ENCODE peak calls at places on chromosomes 2 and 18, in ten cellular contexts. L is mesenchymal stem cell, I is GM06990, R is GM23248, Q is NT2/D1, C is fibroblast of lung, V is pancreas, F is spleen, K is psoas muscle, T is GM23338. A is an unnamed sample. For H3K36me3, the result is how much of the 10 kb centered on the place peaks cover.

GRCh38 chr2:173631123-173631450 is 276.4 kb downstream of the CDCA7 start:
- DNase-seq in C (peak), K (no peak), Q (no peak), F (no peak), R (peak), T (no peak), I (no peak), L (peak), V (no peak), A (no peak)

GRCh38 chr18:80130555-80130954 is 21.5 kb downstream of the ADNP2 start:
- DNase-seq in Q (no peak), R (no peak), I (no peak), F (no peak), V (no peak), T (no peak), K (no peak), L (no peak), C (no peak), A (no peak)

GRCh38 chr2:134193774-134194173 is 60.1 kb upstream of the MGAT5 start:
- DNase-seq in K (no peak), R (no peak), Q (no peak), C (peak), I (no peak), V (no peak), T (no peak), F (no peak), L (no peak), A (no peak)

GRCh38 chr2:56531668-56532420 is 348.1 kb downstream of the CCDC85A start:
- DNase-seq in T (no peak), L (peak), C (no peak), I (no peak), Q (no peak), F (no peak), V (no peak), K (no peak), R (peak), A (no peak)

GRCh38 chr2:88187038-88187676 is 17.0 kb downstream of the THNSL2 start:
- DNase-seq in T (peak), Q (peak), R (peak), C (peak), K (peak), V (peak), I (no peak), L (peak), F (no peak), A (peak)

GRCh38 chr2:104844813-104845551 is 8.9 kb upstream of the POU3F3 start:
- DNase-seq in C (no peak), Q (no peak), F (no peak), T (peak), R (no peak), K (no peak), V (no peak), I (no peak), L (no peak), A (peak)

GRCh38 chr18:55927831-55928230 is 339.8 kb upstream of the TCF4 start:
- DNase-seq in I (no peak), Q (no peak), R (peak), F (no peak), K (no peak), L (no peak), C (peak), T (no peak), V (no peak), A (no peak)

GRCh38 chr2:233053928-233054774 is 6.0 kb upstream of the INPP5D start:
- DNase-seq in C (peak), V (peak), Q (peak), T (peak), I (peak), L (peak), R (peak), F (peak), K (peak), A (peak)

GRCh38 chr2:165562235-165562634 is 92.7 kb downstream of the CSRNP3 start:
- DNase-seq in T (no peak), I (no peak), L (no peak), R (no peak), V (no peak), F (no peak), K (no peak), C (peak), Q (no peak), A (no peak)

GRCh38 chr2:123851281-123851680 is 173.8 kb upstream of the CNTNAP5 start:
- DNase-seq in R (no peak), C (no peak), I (no peak), F (no peak), L (no peak), K (no peak), T (no peak), Q (no peak), V (no peak), A (no peak)

GRCh38 chr2:38602732-38603401 is at the start of gene HNRNPLL:
- DNase-seq in C (peak), T (peak), K (peak), F (peak), Q (peak), L (peak), R (peak), I (peak), V (peak), A (peak)

GRCh38 chr18:23273443-23273966 is 138.2 kb downstream of the CABLES1 start:
- DNase-seq in L (no peak), F (no peak), K (no peak), V (no peak), R (no peak), Q (no peak), T (no peak), I (no peak), C (no peak), A (no peak)

GRCh38 chr2:126736133-126736874 is 80.3 kb downstream of the GYPC start:
- DNase-seq in L (peak), F (no peak), Q (no peak), K (no peak), I (no peak), R (no peak), T (no peak), C (peak), V (no peak), A (no peak)

GRCh38 chr2:62939735-62940491 is 110.7 kb upstream of the OTX1 start:
- DNase-seq in T (no peak), K (no peak), C (peak), I (no peak), Q (no peak), F (no peak), R (peak), L (peak), V (no peak), A (no peak)

GRCh38 chr2:76008001-76008702 is 297.4 kb upstream of the GCFC2 start:
- DNase-seq in C (no peak), R (no peak), F (no peak), T (peak), I (no peak), Q (peak), K (no peak), V (no peak), L (no peak), A (no peak)

GRCh38 chr2:173459363-173459762 is 104.7 kb downstream of the CDCA7 start:
- DNase-seq in V (no peak), T (no peak), Q (no peak), R (no peak), F (no peak), C (no peak), I (no peak), L (no peak), K (no peak), A (no peak)

GRCh38 chr2:102843759-102844443 is 82.1 kb downstream of the TMEM182 start:
- DNase-seq in T (no peak), F (no peak), V (no peak), Q (no peak), L (no peak), I (no peak), C (no peak), R (no peak), K (no peak), A (no peak)

GRCh38 chr2:196251132-196251531 is 79.8 kb upstream of the STK17B start:
- DNase-seq in F (no peak), T (no peak), L (no peak), C (no peak), Q (no peak), K (no peak), V (no peak), I (no peak), R (no peak), A (no peak)

GRCh38 chr2:32249731-32250236 is 14.9 kb downstream of the NLRC4 start:
- DNase-seq in V (peak), K (no peak), T (no peak), L (no peak), I (no peak), R (no peak), Q (no peak), C (no peak), F (no peak), A (no peak)

GRCh38 chr2:216195565-216195978 is 86.4 kb downstream of the XRCC5 start:
- DNase-seq in K (no peak), F (no peak), Q (no peak), L (peak), T (no peak), I (no peak), V (no peak), C (peak), R (peak), A (no peak)

GRCh38 chr2:238974510-238975166 is 126.8 kb downstream of the TWIST2 start:
- DNase-seq in C (peak), V (no peak), I (no peak), R (peak), Q (peak), F (no peak), K (no peak), L (peak), T (peak), A (peak)
- H3K4me3 ChIP-seq in C (no peak), V (no peak), I (no peak), R (peak), Q (no peak), F (no peak), K (no peak), L (no peak), T (no peak), A (no peak)

GRCh38 chr18:12253517-12254136 is 534 bp upstream of the CIDEA start:
- DNase-seq in I (no peak), T (peak), F (peak), V (peak), C (no peak), K (peak), Q (no peak), R (no peak), L (no peak), A (peak)
- H3K36me3 ChIP-seq in I (under half), T (under half), F (under half), V (under half), C (under half), K (under half), Q (under half), R (under half), L (under half), A (under half)

GRCh38 chr18:48922203-48922800 is 28.5 kb downstream of the SMAD7 start:
- DNase-seq in T (no peak), K (no peak), R (peak), C (no peak), I (no peak), L (no peak), V (no peak), Q (no peak), F (no peak), A (no peak)
- H3K4me3 ChIP-seq in T (no peak), K (peak), R (peak), C (no peak), I (no peak), L (no peak), V (no peak), Q (no peak), F (peak), A (no peak)

DNA sequence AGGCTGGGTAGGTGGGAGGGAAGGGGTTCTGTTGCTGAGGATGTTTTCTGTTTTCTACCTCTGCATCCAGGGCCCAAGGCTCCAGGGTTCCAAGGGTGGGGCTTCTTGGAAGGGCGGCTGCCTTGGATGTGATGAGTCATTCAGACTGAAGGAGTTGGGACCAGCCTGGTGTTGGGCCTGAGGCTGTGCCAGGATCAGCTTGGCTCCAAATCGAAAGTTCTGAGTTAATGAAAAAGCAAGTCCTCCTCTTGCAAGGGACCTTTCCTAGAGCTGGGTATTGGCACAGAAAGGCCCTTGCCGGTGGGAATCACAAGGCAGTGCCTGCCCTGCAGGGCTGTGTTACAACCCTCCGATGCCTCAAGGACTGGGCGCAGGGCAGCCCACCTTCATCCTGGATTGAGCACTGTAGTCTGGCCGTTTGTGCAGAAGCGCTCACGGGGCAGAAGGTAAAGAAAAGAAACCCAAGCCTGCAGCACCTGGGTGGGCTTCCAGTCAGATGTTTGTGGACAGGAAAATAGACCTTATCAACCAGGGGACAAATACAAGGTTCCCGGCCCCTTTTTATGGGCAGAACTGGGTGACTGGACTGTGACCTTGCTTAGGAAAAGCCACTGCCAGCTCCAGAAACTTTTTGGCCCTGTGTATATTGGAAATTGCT is 52.5 kb upstream of the MCFD2 start:
- DNase-seq in L (peak), F (no peak), I (no peak), Q (no peak), T (no peak), V (peak), K (peak), R (peak), C (peak), A (no peak)
- H3K36me3 ChIP-seq in L (under half), F (under half), I (under half), Q (under half), T (under half), V (under half), K (under half), R (under half), C (under half), A (under half)

DNA sequence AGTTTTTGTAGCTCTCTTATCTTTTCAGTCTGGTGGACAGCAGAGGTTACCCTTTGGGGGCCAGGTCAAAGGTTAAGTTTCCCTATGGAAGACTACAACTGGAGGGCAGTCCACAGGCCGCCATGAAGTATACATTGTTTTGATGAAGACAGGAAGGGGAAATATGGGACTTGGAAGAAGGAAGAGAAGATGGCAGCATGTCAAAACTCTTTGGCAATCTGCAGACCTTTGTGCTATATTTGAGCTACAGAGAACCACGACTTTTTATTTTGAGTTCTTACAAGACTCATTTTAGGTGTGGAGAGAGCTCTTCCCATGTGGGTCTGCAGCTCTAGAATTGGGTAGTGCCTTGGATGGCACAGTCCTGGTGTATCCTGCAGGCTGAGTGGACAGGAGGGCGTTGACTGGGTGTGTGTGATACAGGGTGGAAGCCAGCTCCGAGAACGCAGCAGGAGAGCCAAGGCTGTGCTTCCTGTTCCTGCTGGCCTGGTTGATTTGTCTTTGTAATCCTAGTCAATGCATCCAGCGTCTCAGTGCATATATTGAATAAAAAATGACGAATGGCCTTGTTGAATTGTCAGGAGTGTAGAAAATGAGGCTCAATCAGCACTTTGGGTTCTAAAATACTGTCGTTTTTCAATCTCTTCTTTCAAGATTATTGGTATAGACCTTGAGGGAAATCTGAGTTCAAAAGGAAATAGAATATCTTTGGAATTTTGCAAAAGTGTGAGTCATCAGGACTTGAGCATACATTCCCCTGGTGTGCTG is 11.5 kb downstream of the ITGA6 start:
- DNase-seq in T (no peak), C (peak), I (no peak), V (no peak), K (no peak), Q (no peak), F (no peak), R (peak), L (no peak), A (no peak)
- H3K4me3 ChIP-seq in T (no peak), C (no peak), I (no peak), V (no peak), K (no peak), Q (no peak), F (no peak), R (no peak), L (no peak), A (no peak)

GRCh38 chr2:17780546-17780945 is 26.6 kb downstream of the GEN1 start:
- DNase-seq in V (no peak), T (no peak), R (no peak), K (no peak), L (no peak), I (no peak), C (no peak), Q (no peak), F (no peak), A (no peak)
- H3K36me3 ChIP-seq in V (under half), T (under half), R (under half), K (under half), L (under half), I (under half), C (under half), Q (under half), F (under half), A (under half)

GRCh38 chr2:236163483-236164200 is 4.5 kb downstream of the GBX2 start:
- DNase-seq in I (no peak), T (peak), Q (no peak), C (no peak), F (peak), V (no peak), K (no peak), L (no peak), R (no peak), A (peak)

GRCh38 chr2:236165491-236166156 is 2.6 kb downstream of the GBX2 start:
- DNase-seq in Q (no peak), K (no peak), R (no peak), L (no peak), F (no peak), C (no peak), V (no peak), T (no peak), I (no peak), A (no peak)

GRCh38 chr2:236164201-236164982 is 3.8 kb downstream of the GBX2 start:
- DNase-seq in V (no peak), R (peak), L (peak), Q (no peak), T (peak), F (no peak), I (no peak), C (no peak), K (no peak), A (peak)

GRCh38 chr2:236166157-236166780 is 1.9 kb downstream of the GBX2 start:
- DNase-seq in R (peak), C (no peak), L (peak), T (peak), I (no peak), F (peak), K (no peak), Q (no peak), V (no peak), A (peak)

DNA sequence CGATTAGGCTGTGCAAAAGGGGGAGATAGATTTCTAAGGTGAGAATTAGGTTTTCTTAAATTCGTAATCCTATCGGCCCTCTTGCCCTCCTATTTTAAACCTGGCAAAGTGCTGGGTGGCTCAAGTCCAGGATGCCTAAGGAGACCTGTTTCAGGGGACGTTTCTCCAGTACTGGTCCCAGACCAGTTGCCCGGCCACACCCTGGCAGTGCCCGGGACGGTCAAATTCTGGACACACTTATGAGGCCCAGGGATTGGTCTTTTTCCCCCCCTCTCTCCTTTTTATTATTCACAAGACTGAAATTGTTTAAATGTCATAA is 3.2 kb downstream of the GBX2 start:
- DNase-seq in L (no peak), V (no peak), K (no peak), Q (no peak), I (no peak), F (no peak), R (no peak), C (no peak), T (no peak), A (no peak)
- H3K4me3 ChIP-seq in L (peak), V (no peak), K (peak), Q (no peak), I (no peak), F (no peak), R (no peak), C (no peak), T (peak), A (peak)

GRCh38 chr2:84963692-84964405 is 7.1 kb upstream of the KCMF1 start:
- DNase-seq in Q (no peak), V (no peak), K (no peak), F (no peak), T (no peak), I (no peak), R (peak), C (peak), L (peak), A (no peak)
- H3K36me3 ChIP-seq in Q (half or more), V (under half), K (under half), F (under half), T (under half), I (under half), R (under half), C (under half), L (under half), A (under half)

GRCh38 chr2:74856004-74856578 is 22.2 kb downstream of the HK2 start:
- DNase-seq in L (no peak), T (no peak), F (no peak), C (no peak), V (no peak), K (no peak), R (no peak), Q (no peak), I (no peak), A (no peak)

GRCh38 chr2:74857725-74858124 is 23.8 kb downstream of the HK2 start:
- DNase-seq in C (no peak), F (peak), L (no peak), Q (no peak), K (no peak), T (no peak), V (no peak), R (no peak), I (no peak), A (no peak)

GRCh38 chr2:74857215-74857614 is 23.3 kb downstream of the HK2 start:
- DNase-seq in V (no peak), L (no peak), I (no peak), T (no peak), C (no peak), K (no peak), R (no peak), F (no peak), Q (no peak), A (no peak)

GRCh38 chr2:74856599-74856998 is 22.7 kb downstream of the HK2 start:
- DNase-seq in F (no peak), R (no peak), I (no peak), L (no peak), C (no peak), T (no peak), K (no peak), V (no peak), Q (no peak), A (no peak)

DNA sequence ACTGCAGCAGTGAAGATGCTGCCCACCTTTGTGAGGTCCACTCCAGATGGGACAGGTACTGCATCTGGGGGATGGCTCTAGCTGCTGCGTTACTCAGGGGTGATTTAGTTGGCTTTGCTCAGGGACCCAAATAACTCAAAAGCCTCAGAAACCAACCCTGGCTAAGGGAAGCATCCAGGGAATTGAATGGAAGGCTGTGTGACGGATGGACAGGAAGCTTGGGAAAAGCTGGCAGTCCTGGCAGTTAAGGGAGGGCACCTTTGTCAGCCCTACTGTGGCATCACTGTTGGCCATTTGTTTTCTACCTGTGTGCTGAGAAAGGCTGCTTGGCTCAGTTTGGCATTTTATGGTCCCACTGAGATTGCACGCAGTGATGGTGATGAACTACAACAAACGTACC is 20.5 kb downstream of the HK2 start:
- DNase-seq in R (no peak), L (no peak), T (no peak), I (no peak), K (no peak), F (no peak), C (no peak), Q (no peak), V (no peak), A (no peak)
- H3K4me3 ChIP-seq in R (no peak), L (no peak), T (no peak), I (no peak), K (no peak), F (no peak), C (no peak), Q (no peak), V (no peak), A (no peak)

GRCh38 chr2:152445791-152446201 is 110.8 kb downstream of the FMNL2 start:
- DNase-seq in V (no peak), I (no peak), L (peak), K (no peak), T (no peak), R (peak), C (peak), F (no peak), Q (no peak), A (no peak)

GRCh38 chr2:152441961-152442360 is 107.0 kb downstream of the FMNL2 start:
- DNase-seq in C (no peak), T (peak), I (no peak), L (no peak), Q (no peak), F (no peak), K (no peak), V (no peak), R (no peak), A (no peak)

GRCh38 chr2:152445375-152445774 is 110.4 kb downstream of the FMNL2 start:
- DNase-seq in V (no peak), K (no peak), C (no peak), F (no peak), L (no peak), Q (no peak), I (no peak), T (no peak), R (no peak), A (no peak)

GRCh38 chr2:152444448-152444847 is 109.5 kb downstream of the FMNL2 start:
- DNase-seq in K (no peak), L (no peak), R (no peak), Q (no peak), T (no peak), V (no peak), F (no peak), I (no peak), C (no peak), A (no peak)

GRCh38 chr2:152443771-152444170 is 108.8 kb downstream of the FMNL2 start:
- DNase-seq in T (no peak), V (peak), L (no peak), C (peak), Q (no peak), F (no peak), I (no peak), R (no peak), K (no peak), A (no peak)
- H3K36me3 ChIP-seq in T (under half), V (under half), L (under half), C (under half), Q (under half), F (under half), I (under half), R (under half), K (under half), A (under half)